ENCODE peak calls at places on chromosomes 11 and 22, in six cellular contexts. B is psoas muscle, K is A549, H is AG04450, X is IMR-90, I is PC-3. P is an unnamed sample.

GRCh38 chr11:2444301-2445106 is at the start of the genes KCNQ1 and TRPM5:
- DNase-seq in K (peak), H (no peak), X (no peak), B (peak), I (peak), P (no peak)

GRCh38 chr22:38214248-38215056 is 12.7 kb downstream of the MAFF start:
- DNase-seq in X (peak), I (no peak), B (peak), K (no peak), H (no peak), P (no peak)

GRCh38 chr11:72141066-72141465 is 5.5 kb downstream of the FOLR3 start:
- DNase-seq in I (peak), X (peak), H (peak), B (no peak), K (peak), P (no peak)

GRCh38 chr11:12765428-12765827 is 91.2 kb downstream of the TEAD1 start:
- DNase-seq in X (peak), I (no peak), B (no peak), K (no peak), H (peak), P (no peak)

GRCh38 chr11:65210361-65210731 is 28.6 kb downstream of the CAPN1 start:
- DNase-seq in K (no peak), H (no peak), X (no peak), I (no peak), B (no peak), P (no peak)

GRCh38 chr11:32002311-32002710 is 88.6 kb upstream of the RCN1 start:
- DNase-seq in K (no peak), I (no peak), B (no peak), H (no peak), X (no peak), P (no peak)

GRCh38 chr11:72069787-72070251 is 10.5 kb downstream of the NUMA1 start:
- DNase-seq in X (peak), B (peak), I (peak), H (peak), K (peak), P (no peak)

GRCh38 chr11:67584881-67585873 is 1.6 kb downstream of the GSTP1 start:
- DNase-seq in I (no peak), H (no peak), X (no peak), B (no peak), K (no peak), P (no peak)

GRCh38 chr11:74662487-74663103 is 68.6 kb downstream of the CHRDL2 start:
- DNase-seq in I (no peak), B (no peak), H (no peak), X (no peak), K (no peak), P (no peak)

GRCh38 chr11:62542750-62543567 is 3.6 kb downstream of the AHNAK start:
- DNase-seq in X (peak), K (peak), H (no peak), B (peak), I (peak), P (no peak)

GRCh38 chr11:6855971-6856542 is 6.8 kb upstream of the OR10A2 start:
- DNase-seq in H (no peak), X (peak), I (peak), B (no peak), K (peak), P (no peak)

GRCh38 chr22:28231423-28231822 is 312.4 kb upstream of the PITPNB start:
- DNase-seq in K (no peak), H (no peak), I (no peak), X (peak), B (no peak), P (no peak)

GRCh38 chr11:65384301-65384889 is 1.9 kb upstream of the SLC25A45 start:
- DNase-seq in B (no peak), I (peak), X (peak), H (no peak), K (no peak), P (no peak)

GRCh38 chr11:27081056-27081455 is 40.4 kb downstream of the BBOX1 start:
- DNase-seq in I (no peak), K (no peak), B (no peak), X (peak), H (no peak), P (no peak)

GRCh38 chr22:37187552-37187890 is 526 bp downstream of the C1QTNF6 start:
- DNase-seq in X (peak), H (no peak), K (peak), B (no peak), I (peak), P (no peak)

GRCh38 chr11:76626266-76626665 is 44.3 kb downstream of the LRRC32 start:
- DNase-seq in I (no peak), B (no peak), K (no peak), H (no peak), X (no peak), P (no peak)

GRCh38 chr11:121236115-121237001 is 56.2 kb upstream of the SC5D start:
- DNase-seq in I (no peak), H (no peak), B (no peak), X (no peak), K (no peak), P (no peak)

GRCh38 chr11:112962854-112963367 is 1.7 kb downstream of the NCAM1 start:
- DNase-seq in I (no peak), K (no peak), H (no peak), B (peak), X (no peak), P (peak)

GRCh38 chr22:41690476-41690875 is 1.8 kb upstream of the SNU13 start:
- DNase-seq in X (no peak), B (no peak), I (no peak), H (no peak), K (no peak), P (no peak)

GRCh38 chr11:8567597-8568198 is 26.3 kb downstream of the STK33 start:
- DNase-seq in I (no peak), X (peak), H (no peak), K (no peak), B (no peak), P (no peak)

GRCh38 chr11:95739526-95739925 is 50.1 kb downstream of the FAM76B start:
- DNase-seq in H (no peak), B (no peak), K (no peak), X (no peak), I (no peak), P (no peak)

GRCh38 chr22:19325296-19325950 is 33.9 kb upstream of the CLTCL1 start:
- DNase-seq in I (peak), X (peak), B (no peak), H (no peak), K (no peak), P (no peak)

GRCh38 chr22:29309332-29310064 is 3.0 kb downstream of the GAS2L1 start:
- DNase-seq in H (no peak), B (no peak), I (peak), X (no peak), K (no peak), P (peak)

GRCh38 chr11:76830639-76831312 is 29.9 kb upstream of the ACER3 start:
- DNase-seq in B (no peak), I (peak), H (no peak), K (no peak), X (peak), P (no peak)

GRCh38 chr11:16001899-16002426 is 354.4 kb downstream of the SOX6 start:
- DNase-seq in I (peak), H (peak), B (no peak), K (peak), X (peak), P (no peak)
- TF ChIP-seq CTCF in I (no peak), H (no peak), B (no peak), K (no peak), X (no peak), P (peak)

GRCh38 chr11:1019321-1019910 is 17.1 kb downstream of the MUC6 start:
- DNase-seq in I (no peak), H (no peak), B (no peak), K (no peak), X (no peak), P (no peak)
- TF ChIP-seq CTCF in I (no peak), H (no peak), B (no peak), K (no peak), X (no peak), P (no peak)

GRCh38 chr11:122634507-122634906 is 21.0 kb upstream of the UBASH3B start:
- DNase-seq in K (no peak), H (no peak), I (peak), X (peak), B (peak), P (no peak)

GRCh38 chr11:122637538-122637937 is 18.0 kb upstream of the UBASH3B start:
- DNase-seq in X (no peak), I (no peak), K (no peak), B (no peak), H (no peak), P (no peak)

GRCh38 chr11:122628691-122629555 is 26.6 kb upstream of the UBASH3B start:
- DNase-seq in I (peak), K (peak), H (peak), B (peak), X (peak), P (no peak)

GRCh38 chr11:122632178-122632824 is 23.2 kb upstream of the UBASH3B start:
- DNase-seq in X (no peak), I (no peak), H (no peak), B (no peak), K (no peak), P (no peak)

GRCh38 chr11:122633219-122633829 is 22.2 kb upstream of the UBASH3B start:
- DNase-seq in H (no peak), I (peak), B (peak), X (peak), K (peak), P (no peak)
- TF ChIP-seq CTCF in H (peak), I (peak), B (peak), X (peak), K (peak), P (peak)

DNA sequence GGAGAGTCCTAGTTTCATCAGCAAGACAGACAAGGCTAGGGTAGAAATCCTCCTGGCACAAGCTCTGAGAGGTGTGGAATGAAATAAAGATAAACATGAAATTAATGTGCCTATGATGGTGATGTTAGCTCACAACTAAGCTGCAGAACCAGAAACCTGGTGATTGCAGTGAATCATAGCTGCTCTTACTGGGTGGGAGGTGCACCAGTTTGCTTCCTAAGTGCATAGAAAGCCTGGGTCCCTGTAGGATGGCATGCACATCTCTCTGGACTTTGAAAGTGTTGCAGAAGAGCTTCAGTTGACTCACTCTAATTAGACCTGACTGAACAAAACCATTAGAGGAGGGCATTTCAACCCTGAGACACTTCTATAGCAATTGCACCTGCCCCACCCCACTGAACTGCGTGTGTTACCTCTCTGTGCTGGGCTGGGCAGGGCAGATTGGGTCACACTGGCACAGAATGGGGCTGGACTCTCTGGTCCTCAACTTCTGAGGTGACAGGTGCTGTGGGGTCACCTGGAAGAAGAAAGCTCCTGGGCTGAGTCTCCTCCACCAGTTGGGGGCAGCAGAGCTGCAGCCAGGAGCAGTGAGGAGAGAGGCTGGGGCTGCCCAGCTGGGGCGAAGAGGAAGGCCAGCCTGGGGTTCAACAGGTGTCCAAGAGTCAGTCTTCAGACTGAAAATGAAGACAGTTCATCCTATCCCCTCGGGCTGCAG is 57.9 kb downstream of the GGTLC2 start:
- DNase-seq in B (no peak), K (no peak), I (peak), X (no peak), H (no peak), P (no peak)
- TF ChIP-seq CTCF in B (no peak), K (peak), I (peak), X (no peak), H (peak), P (peak)

GRCh38 chr11:118883368-118884071 is at the start of gene CXCR5:
- DNase-seq in K (no peak), H (no peak), B (peak), X (peak), I (no peak), P (no peak)
- TF ChIP-seq CTCF in K (no peak), H (no peak), B (no peak), X (no peak), I (peak), P (no peak)

DNA sequence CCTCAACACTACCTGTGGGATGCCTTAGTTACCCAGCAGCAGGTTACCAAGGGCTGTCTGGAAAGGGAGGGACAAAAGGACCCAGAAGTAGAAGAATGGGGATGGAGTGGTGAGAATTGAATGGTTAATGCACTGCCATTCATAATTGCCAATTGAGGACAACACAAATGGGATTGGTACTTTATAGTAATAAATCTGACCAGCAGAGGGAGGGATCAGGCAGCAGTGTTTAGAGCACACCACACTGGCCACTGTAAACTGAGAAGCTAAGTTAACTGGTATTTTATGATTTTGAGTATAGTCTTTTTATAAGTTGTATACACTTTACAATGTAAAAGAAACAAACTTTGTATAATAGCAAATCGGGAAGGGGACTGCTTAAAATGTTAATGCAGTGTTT is 10.7 kb downstream of the TBRG1 start:
- DNase-seq in K (peak), B (no peak), X (peak), I (peak), H (no peak), P (no peak)
- TF ChIP-seq CTCF in K (peak), B (no peak), X (peak), I (peak), H (peak), P (peak)

DNA sequence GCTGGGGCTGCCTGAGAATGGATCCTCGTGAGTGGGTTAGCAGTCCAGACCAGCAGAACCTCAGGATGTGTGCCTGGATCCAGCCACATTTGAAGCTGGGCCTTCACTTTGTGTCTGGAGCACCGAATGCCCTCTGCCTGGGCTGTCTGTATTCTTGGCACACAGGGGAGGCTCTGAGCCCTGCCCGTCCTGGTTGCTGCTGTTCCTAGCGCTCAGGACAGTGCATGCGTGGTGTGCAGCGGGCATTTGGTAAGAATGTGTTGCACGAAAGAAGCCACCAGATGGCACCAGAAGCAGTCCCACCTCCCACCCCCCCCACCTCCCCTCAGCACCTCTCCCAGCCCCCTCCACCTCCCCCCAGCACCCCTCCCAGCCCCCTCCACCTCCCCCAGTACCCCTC is 4.1 kb upstream of the MAPK11 start:
- DNase-seq in B (no peak), X (peak), I (peak), K (peak), H (no peak), P (no peak)
- TF ChIP-seq CTCF in B (peak), X (peak), I (no peak), K (peak), H (peak), P (peak)

GRCh38 chr11:110991621-110992355 is 253.7 kb upstream of the POU2AF2 start:
- DNase-seq in X (no peak), H (no peak), I (no peak), B (peak), K (no peak), P (no peak)
- TF ChIP-seq CTCF in X (no peak), H (no peak), I (no peak), B (no peak), K (no peak), P (no peak)

P was measured in chondrocyte.